ENCODE peak calls at places on chromosome 14, in five cellular contexts. H, E, N, F and O are unnamed samples.

GRCh38 chr14:63200035-63200740 is 4.1 kb upstream of the RHOJ start:
- DNase-seq in H (no peak), E (no peak), N (no peak), F (no peak), O (no peak)

GRCh38 chr14:56189306-56189705 is 71.1 kb downstream of the PELI2 start:
- DNase-seq in H (no peak), E (no peak), N (peak), F (peak), O (no peak)

GRCh38 chr14:65084554-65085190 is 17.6 kb downstream of the MAX start:
- DNase-seq in H (no peak), E (no peak), N (no peak), F (no peak), O (no peak)

GRCh38 chr14:106378191-106378590 is 851.8 kb downstream of the TMEM121 start:
- DNase-seq in H (peak), E (no peak), N (no peak), F (no peak), O (peak)

GRCh38 chr14:75711796-75712211 is 50.8 kb downstream of the TTLL5 start:
- DNase-seq in H (no peak), E (peak), N (peak), F (peak), O (no peak)

GRCh38 chr14:100842799-100843198 is 16.9 kb downstream of the MEG3 start:
- DNase-seq in H (no peak), E (no peak), N (no peak), F (no peak), O (no peak)

GRCh38 chr14:49598182-49598478 is 610 bp upstream of the LRR1 start:
- DNase-seq in H (no peak), E (no peak), N (no peak), F (no peak), O (no peak)

GRCh38 chr14:99522457-99522891 is 41.3 kb downstream of the CCNK start:
- DNase-seq in H (no peak), E (peak), N (peak), F (no peak), O (no peak)

GRCh38 chr14:99688629-99689028 is 4.5 kb downstream of the CYP46A1 start:
- DNase-seq in H (no peak), E (no peak), N (no peak), F (no peak), O (no peak)

GRCh38 chr14:60222820-60223219 is 26.2 kb upstream of the PPM1A start:
- DNase-seq in H (no peak), E (no peak), N (peak), F (peak), O (no peak)

DNA sequence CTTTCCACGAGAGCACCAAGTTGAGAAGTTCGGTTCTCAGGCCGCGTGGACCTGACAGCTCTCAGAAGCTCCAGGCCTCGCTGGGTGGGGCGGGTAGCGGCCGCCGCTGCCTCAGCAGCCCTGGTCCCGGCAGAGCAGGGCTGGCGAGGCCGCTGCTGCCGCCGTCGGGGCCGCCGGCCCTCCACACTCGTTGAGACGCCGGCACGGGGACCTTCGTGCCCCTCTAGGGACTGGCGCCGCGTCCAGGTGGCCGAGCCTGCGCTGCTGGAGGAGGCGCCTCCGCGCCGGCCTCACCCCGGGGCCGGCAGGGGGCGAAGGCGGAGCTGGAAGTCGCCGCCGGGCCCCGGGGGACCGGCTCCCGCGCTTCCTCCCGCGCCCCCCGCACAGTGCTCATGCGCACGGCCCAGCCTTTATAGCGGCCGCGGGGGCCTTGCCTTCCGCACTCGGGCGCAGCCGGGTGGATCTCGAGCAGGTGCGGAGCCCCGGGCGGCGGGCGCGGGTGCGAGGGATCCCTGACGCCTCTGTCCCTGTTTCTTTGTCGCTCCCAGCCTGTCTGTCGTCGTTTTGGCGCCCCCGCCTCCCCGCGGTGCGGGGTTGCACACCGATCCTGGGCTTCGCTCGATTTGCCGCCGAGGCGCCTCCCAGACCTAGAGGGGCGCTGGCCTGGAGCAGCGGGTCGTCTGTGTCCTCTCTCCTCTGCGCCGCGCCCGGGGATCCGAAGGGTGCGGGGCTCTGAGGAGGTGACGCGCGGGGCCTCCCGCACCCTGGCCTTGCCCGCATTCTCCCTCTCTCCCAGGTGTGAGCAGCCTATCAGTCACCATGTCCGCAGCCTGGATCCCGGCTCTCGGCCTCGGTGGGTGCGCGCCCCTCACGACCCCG is at the start of gene COCH:
- DNase-seq in H (peak), E (peak), N (peak), F (no peak), O (no peak)
- H3K27ac ChIP-seq in H (no peak), E (no peak), N (no peak), F (no peak), O (no peak)

DNA sequence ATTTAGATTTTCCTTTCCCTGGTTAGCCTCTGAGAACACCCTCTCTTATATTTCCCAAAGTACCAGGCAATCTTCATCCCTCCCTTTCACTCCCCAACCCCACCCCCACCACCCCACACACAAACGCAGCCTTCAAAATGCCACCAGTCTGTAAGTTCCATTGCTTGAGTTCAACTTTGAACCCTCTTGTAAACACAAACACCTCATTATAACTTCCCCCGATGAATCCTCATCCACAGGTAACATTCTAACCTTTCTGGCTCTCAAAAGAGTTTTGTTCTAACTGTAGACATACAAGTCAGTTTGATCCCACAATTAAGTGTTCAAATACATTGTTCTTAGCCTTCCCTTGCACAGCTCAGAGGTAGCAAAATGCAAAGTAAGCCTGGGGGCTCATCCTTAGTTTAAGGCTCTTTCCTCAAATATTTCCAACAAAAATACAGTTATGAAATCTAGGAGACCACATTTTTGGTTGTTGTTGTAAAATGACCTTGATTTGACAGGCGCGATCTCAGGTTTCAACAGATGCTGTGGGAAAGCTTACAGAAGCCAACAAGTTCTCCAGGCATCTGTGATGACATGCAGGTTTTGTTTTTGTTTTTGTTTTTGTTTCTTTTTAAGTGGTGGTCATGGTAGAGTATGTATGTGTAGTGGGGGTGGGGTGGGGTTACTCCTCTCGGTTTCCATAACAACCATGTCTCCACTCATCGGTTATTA is 199.6 kb upstream of the FOXN3 start:
- DNase-seq in H (no peak), E (no peak), N (no peak), F (no peak), O (peak)
- H3K9ac ChIP-seq in H (no peak), E (no peak), N (no peak), F (no peak), O (peak)

GRCh38 chr14:21056520-21057163 is 980 bp upstream of the RNASE8 start:
- DNase-seq in H (no peak), E (no peak), N (peak), F (no peak), O (no peak)

GRCh38 chr14:21054123-21054767 is 3.4 kb upstream of the RNASE8 start:
- DNase-seq in H (no peak), E (no peak), N (no peak), F (no peak), O (no peak)

GRCh38 chr14:21054768-21055145 is 2.9 kb upstream of the RNASE8 start:
- DNase-seq in H (no peak), E (no peak), N (no peak), F (no peak), O (no peak)

GRCh38 chr14:21053184-21054122 is 4.2 kb upstream of the RNASE8 start:
- DNase-seq in H (no peak), E (no peak), N (no peak), F (no peak), O (no peak)

DNA sequence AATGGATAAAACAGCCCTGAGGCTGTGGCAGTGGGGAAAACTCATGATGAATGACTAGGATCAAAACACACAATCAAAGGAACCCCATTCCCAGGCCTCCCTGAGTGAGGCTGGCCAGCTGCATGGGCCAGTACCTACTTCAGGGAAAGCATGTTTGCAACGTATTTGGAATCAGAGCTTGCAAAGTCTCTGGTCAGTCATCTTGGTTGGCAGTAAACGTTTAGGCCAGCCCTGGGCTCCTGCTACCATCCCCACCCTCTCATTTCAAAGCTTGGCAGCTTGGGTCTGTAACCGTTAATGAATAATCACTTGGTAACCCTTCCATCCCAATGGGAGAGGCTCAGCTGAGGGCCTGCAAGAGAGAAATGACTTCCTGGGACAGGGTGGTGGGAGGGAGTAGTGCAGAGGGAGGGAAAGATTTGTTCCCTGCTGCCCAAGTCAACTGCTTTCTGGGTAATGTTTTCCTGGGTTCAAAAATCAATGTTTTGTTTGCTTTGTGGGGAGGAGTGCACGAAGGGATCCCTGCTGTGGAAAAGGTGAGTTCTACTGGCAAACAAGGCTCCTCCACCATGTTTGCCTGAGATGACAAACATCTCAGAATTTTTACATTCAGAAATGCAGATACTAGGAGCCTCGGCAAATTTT is 2.0 kb upstream of the RNASE8 start:
- DNase-seq in H (no peak), E (no peak), N (no peak), F (no peak), O (no peak)
- H2AFZ ChIP-seq in H (no peak), E (peak), N (no peak), F (no peak), O (no peak)

GRCh38 chr14:91153360-91153759 is 39.5 kb downstream of the DGLUCY start:
- DNase-seq in H (no peak), E (no peak), N (no peak), F (no peak), O (no peak)

GRCh38 chr14:91152499-91152898 is 38.6 kb downstream of the DGLUCY start:
- DNase-seq in H (no peak), E (no peak), N (no peak), F (no peak), O (no peak)

GRCh38 chr14:91146661-91147060 is 32.8 kb downstream of the DGLUCY start:
- DNase-seq in H (no peak), E (no peak), N (no peak), F (no peak), O (no peak)

GRCh38 chr14:91145396-91146160 is 31.7 kb downstream of the DGLUCY start:
- DNase-seq in H (no peak), E (no peak), N (no peak), F (no peak), O (peak)

GRCh38 chr14:91149462-91149861 is 35.6 kb downstream of the DGLUCY start:
- DNase-seq in H (no peak), E (no peak), N (peak), F (peak), O (no peak)
- H3K27ac ChIP-seq in H (no peak), E (no peak), N (peak), F (peak), O (no peak)

DNA sequence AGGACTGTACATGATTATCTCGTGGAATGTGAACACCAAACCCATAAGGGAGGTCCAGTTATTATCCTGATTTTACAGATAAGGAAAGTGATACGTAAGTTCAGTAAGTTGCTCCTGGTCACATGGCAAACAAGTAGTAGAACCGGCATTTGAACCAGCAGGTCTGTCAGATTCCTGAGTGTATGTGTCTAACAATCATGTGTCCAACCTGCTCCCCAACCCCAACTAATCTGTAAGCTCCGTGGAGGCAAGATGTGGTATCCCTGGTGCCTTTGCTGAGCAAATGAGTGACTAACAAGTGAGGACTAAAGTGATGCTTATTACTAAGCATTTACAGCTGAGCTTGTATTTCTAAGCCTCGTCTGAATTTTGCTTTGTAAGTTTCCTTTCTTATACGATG is 65.9 kb downstream of the PTPN21 start:
- DNase-seq in H (no peak), E (no peak), N (no peak), F (no peak), O (no peak)
- H3K9ac ChIP-seq in H (no peak), E (no peak), N (no peak), F (no peak), O (no peak)

GRCh38 chr14:84017533-84017932 is 1512.4 kb upstream of the FLRT2 start:
- DNase-seq in H (no peak), E (no peak), N (no peak), F (no peak), O (no peak)
- H2AFZ ChIP-seq in H (no peak), E (no peak), N (no peak), F (no peak), O (no peak)

GRCh38 chr14:102545461-102546265 is 36.1 kb upstream of the ANKRD9 start:
- DNase-seq in H (no peak), E (peak), N (no peak), F (no peak), O (no peak)

GRCh38 chr14:102547067-102547466 is 37.5 kb upstream of the ANKRD9 start:
- DNase-seq in H (peak), E (no peak), N (no peak), F (no peak), O (no peak)

GRCh38 chr14:102544034-102544744 is 34.6 kb upstream of the ANKRD9 start:
- DNase-seq in H (no peak), E (peak), N (peak), F (no peak), O (no peak)

GRCh38 chr14:102541771-102542170 is 32.2 kb upstream of the ANKRD9 start:
- DNase-seq in H (no peak), E (peak), N (no peak), F (no peak), O (no peak)

DNA sequence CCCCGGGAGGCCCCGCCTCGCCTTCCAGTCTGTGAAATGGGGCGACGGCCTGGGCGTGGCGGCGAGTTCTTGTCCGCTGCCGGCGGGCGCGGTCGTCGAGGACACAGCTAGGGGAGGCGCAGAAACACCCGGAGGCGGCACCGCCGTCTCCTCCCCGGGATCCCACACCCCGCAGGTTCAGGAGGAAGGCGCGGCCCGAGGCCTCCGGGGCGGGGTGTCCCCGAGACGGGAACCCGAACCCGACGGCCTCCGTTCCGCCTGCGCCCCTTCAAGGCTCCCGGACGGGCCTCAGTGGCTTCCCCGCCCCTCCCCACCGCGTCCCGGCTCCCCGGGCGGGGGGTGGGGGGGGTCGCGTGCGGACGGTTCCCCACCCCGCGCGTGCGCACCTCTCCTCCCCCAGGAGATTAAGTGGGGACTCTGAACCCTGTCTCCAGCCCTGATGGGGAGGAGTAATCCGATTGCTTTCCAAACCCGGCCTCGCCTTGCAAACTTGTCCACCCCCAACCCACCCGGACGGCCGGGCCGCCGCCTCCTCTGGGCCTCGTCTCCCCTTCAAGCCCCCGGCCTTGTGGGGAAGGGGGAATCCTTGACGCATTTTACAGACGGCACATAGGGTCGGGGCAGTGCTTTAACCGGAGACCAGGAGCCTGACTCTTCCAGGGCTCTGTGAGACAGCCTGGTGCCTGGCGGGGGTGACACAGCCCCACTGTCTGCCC is 35.3 kb upstream of the ANKRD9 start:
- DNase-seq in H (peak), E (peak), N (no peak), F (no peak), O (no peak)
- H3K27ac ChIP-seq in H (no peak), E (no peak), N (no peak), F (no peak), O (no peak)